ENCODE peak calls at places on chromosomes 6 and 20, in nine cellular contexts. D, T, L, O, W, I, X, U and J are unnamed samples.

GRCh38 chr6:7146079-7146828 is 38.5 kb downstream of the RREB1 start:
- DNase-seq in X (no peak), T (peak), D (no peak), I (peak), W (peak), U (peak), O (no peak), L (no peak), J (peak)

GRCh38 chr6:44667226-44667625 is 279.7 kb downstream of the CDC5L start:
- DNase-seq in T (no peak), O (no peak), X (no peak), L (no peak), D (no peak), U (no peak), W (peak), I (no peak), J (no peak)

GRCh38 chr6:112007805-112008204 is 46.1 kb upstream of the CCN6 start:
- DNase-seq in T (peak), U (peak), D (no peak), X (no peak), I (no peak), O (no peak), W (peak), L (no peak), J (peak)

GRCh38 chr6:114249522-114249921 is 93.3 kb downstream of the HS3ST5 start:
- DNase-seq in D (no peak), I (no peak), L (no peak), T (no peak), W (no peak), X (no peak), O (no peak), U (no peak), J (no peak)

GRCh38 chr6:3841066-3841454 is 8.1 kb upstream of the FAM50B start:
- DNase-seq in T (no peak), U (no peak), D (no peak), L (no peak), I (no peak), O (no peak), W (no peak), X (no peak), J (no peak)

GRCh38 chr6:165600606-165601005 is 62.4 kb downstream of the PDE10A start:
- DNase-seq in X (no peak), W (no peak), L (no peak), I (no peak), U (no peak), T (no peak), D (no peak), O (no peak), J (no peak)

GRCh38 chr6:134482585-134483346 is 164.9 kb upstream of the SGK1 start:
- DNase-seq in W (no peak), O (no peak), T (peak), I (no peak), U (no peak), L (no peak), D (no peak), X (no peak), J (peak)

GRCh38 chr6:133218831-133219230 is 22.3 kb upstream of the EYA4 start:
- DNase-seq in T (no peak), U (no peak), W (peak), D (no peak), L (no peak), X (no peak), I (no peak), O (no peak), J (no peak)

GRCh38 chr6:21001736-21002135 is 467.5 kb downstream of the CDKAL1 start:
- DNase-seq in L (no peak), O (no peak), D (no peak), W (no peak), I (no peak), X (no peak), T (no peak), U (no peak), J (no peak)

GRCh38 chr6:157688960-157689599 is 134.0 kb upstream of the SNX9 start:
- DNase-seq in T (no peak), O (no peak), L (no peak), W (no peak), U (no peak), I (no peak), D (no peak), X (no peak), J (no peak)

GRCh38 chr6:126781582-126781981 is 336.9 kb upstream of the RSPO3 start:
- DNase-seq in X (no peak), D (no peak), L (no peak), W (no peak), U (no peak), T (no peak), I (no peak), O (no peak), J (no peak)

GRCh38 chr6:108164815-108165706 is 761 bp upstream of the NR2E1 start:
- DNase-seq in X (peak), U (no peak), D (no peak), T (no peak), O (no peak), W (no peak), L (no peak), I (no peak), J (no peak)

GRCh38 chr6:72619883-72620696 is 1.8 kb upstream of the KCNQ5 start:
- DNase-seq in L (peak), D (peak), T (peak), I (peak), U (peak), X (no peak), W (peak), O (peak), J (peak)

GRCh38 chr6:105321207-105321606 is 81.7 kb downstream of the PREP start:
- DNase-seq in W (no peak), X (peak), I (no peak), U (no peak), D (no peak), O (no peak), T (no peak), L (no peak), J (no peak)

GRCh38 chr20:32462900-32463641 is 104.9 kb downstream of the ASXL1 start:
- DNase-seq in D (no peak), U (no peak), I (no peak), W (no peak), T (peak), X (no peak), L (no peak), O (no peak), J (no peak)

GRCh38 chr6:41723178-41723935 is 12.1 kb downstream of the TFEB start:
- DNase-seq in O (no peak), L (no peak), I (no peak), W (peak), T (peak), U (peak), X (no peak), D (no peak), J (peak)

GRCh38 chr6:145704153-145704781 is 31.1 kb downstream of the EPM2A start:
- DNase-seq in U (no peak), T (no peak), D (no peak), I (no peak), W (peak), O (no peak), L (no peak), X (peak), J (no peak)

GRCh38 chr6:83430606-83431544 is at the start of gene ME1:
- DNase-seq in D (peak), O (no peak), T (peak), U (peak), L (peak), X (no peak), W (peak), I (peak), J (peak)

GRCh38 chr20:63475209-63475608 is 2.8 kb upstream of the KCNQ2 start:
- DNase-seq in X (no peak), T (no peak), L (no peak), O (peak), W (peak), D (no peak), U (peak), I (peak), J (no peak)

GRCh38 chr20:49865559-49865958 is 49.8 kb downstream of the SPATA2 start:
- DNase-seq in L (no peak), W (no peak), X (no peak), T (no peak), I (no peak), O (no peak), D (no peak), U (peak), J (no peak)

GRCh38 chr20:63947638-63948456 is 8.4 kb downstream of the UCKL1 start:
- DNase-seq in X (no peak), L (peak), D (peak), U (no peak), T (peak), I (peak), W (no peak), O (peak), J (no peak)

GRCh38 chr6:106056738-106057390 is 29.3 kb upstream of the PRDM1 start:
- DNase-seq in U (no peak), L (no peak), D (no peak), O (no peak), I (no peak), T (no peak), W (no peak), X (peak), J (no peak)

GRCh38 chr6:113328886-113329381 is 528.2 kb upstream of the MARCKS start:
- DNase-seq in L (no peak), X (no peak), O (no peak), D (no peak), W (no peak), T (peak), I (no peak), U (no peak), J (no peak)

GRCh38 chr20:62407221-62407992 is at the start of gene CABLES2:
- DNase-seq in X (peak), O (peak), D (peak), L (peak), U (peak), W (peak), T (peak), I (peak), J (peak)

GRCh38 chr6:150775804-150776203 is 89.7 kb upstream of the MTHFD1L start:
- DNase-seq in I (no peak), O (no peak), W (no peak), T (peak), D (no peak), L (no peak), X (no peak), U (no peak), J (peak)

GRCh38 chr20:45631184-45631583 is at the start of gene WFDC9:
- DNase-seq in T (no peak), D (no peak), W (no peak), I (no peak), O (no peak), L (no peak), U (no peak), X (no peak), J (no peak)

GRCh38 chr6:151392429-151392828 is 1.1 kb upstream of the ZBTB2 start:
- DNase-seq in X (no peak), O (no peak), T (no peak), I (no peak), L (no peak), W (no peak), D (no peak), U (no peak), J (no peak)

GRCh38 chr20:32140603-32141002 is 31.1 kb downstream of the TM9SF4 start:
- DNase-seq in I (no peak), D (no peak), T (no peak), O (no peak), W (no peak), U (no peak), L (no peak), X (no peak), J (no peak)

GRCh38 chr6:151805286-151805840 is 2.1 kb upstream of the ESR1 start:
- DNase-seq in W (peak), O (no peak), I (no peak), L (no peak), D (no peak), X (no peak), T (peak), U (no peak), J (peak)

GRCh38 chr20:10033905-10034304 is 882 bp upstream of the ANKEF1 start:
- DNase-seq in X (no peak), L (no peak), T (no peak), U (no peak), O (no peak), I (no peak), W (no peak), D (no peak), J (no peak)

GRCh38 chr6:76697585-76697984 is 625.1 kb upstream of the IMPG1 start:
- DNase-seq in I (no peak), U (no peak), W (no peak), X (no peak), O (no peak), T (no peak), D (no peak), L (no peak), J (no peak)

GRCh38 chr6:137724495-137725211 is 142.4 kb upstream of the TNFAIP3 start:
- DNase-seq in L (no peak), X (no peak), T (peak), I (no peak), D (no peak), W (no peak), U (no peak), O (no peak), J (peak)

GRCh38 chr6:51147756-51148155 is 329.1 kb downstream of the TFAP2B start:
- DNase-seq in L (no peak), I (peak), X (no peak), W (peak), T (no peak), U (no peak), O (no peak), D (no peak), J (no peak)